ENCODE peak calls at places on chromosomes 12 and 14, in seven cellular contexts. M is stomach, F is OCI-LY7, Q is pancreas, J is Peyer's patch, S is HCT116, G is heart left ventricle. P is an unnamed sample. For H3K4me1 and H3K36me3, the result is how much of the 10 kb centered on the place peaks cover.

GRCh38 chr12:6460751-6461371 is 9.0 kb downstream of the TAPBPL start:
- DNase-seq in S (no peak), Q (no peak), J (no peak), F (peak), G (no peak), M (no peak), P (no peak)

GRCh38 chr12:38850463-38850862 is 54.9 kb downstream of the CPNE8 start:
- DNase-seq in S (no peak), Q (no peak), G (no peak), M (no peak), J (no peak), F (no peak), P (no peak)

GRCh38 chr12:115749485-115749884 is 528.0 kb downstream of the MED13L start:
- DNase-seq in Q (no peak), J (no peak), M (no peak), G (no peak), F (no peak), S (no peak), P (no peak)

GRCh38 chr12:13250416-13250815 is 53.9 kb downstream of the EMP1 start:
- DNase-seq in S (peak), F (no peak), M (no peak), Q (no peak), J (no peak), G (no peak), P (no peak)

GRCh38 chr14:65783576-65783975 is 371.0 kb downstream of the FUT8 start:
- DNase-seq in J (no peak), M (no peak), Q (no peak), F (no peak), S (no peak), G (no peak), P (no peak)

GRCh38 chr12:116376354-116377193 is 99.1 kb upstream of the MED13L start:
- DNase-seq in Q (no peak), S (no peak), J (no peak), G (no peak), M (no peak), F (no peak), P (no peak)

GRCh38 chr12:2797721-2798418 is 3.1 kb downstream of the FKBP4 start:
- DNase-seq in F (no peak), Q (peak), G (peak), M (peak), S (no peak), J (no peak), P (no peak)

GRCh38 chr14:35883677-35884293 is 57.6 kb downstream of the BRMS1L start:
- DNase-seq in M (peak), F (peak), G (no peak), Q (no peak), S (no peak), J (no peak), P (no peak)

GRCh38 chr14:92990456-92991430 is 67.8 kb downstream of the CHGA start:
- DNase-seq in Q (no peak), M (no peak), G (peak), S (no peak), J (no peak), F (no peak), P (no peak)

GRCh38 chr14:40374221-40374620 is 942.0 kb upstream of the FBXO33 start:
- DNase-seq in S (no peak), G (no peak), Q (no peak), F (no peak), M (no peak), J (no peak), P (no peak)

GRCh38 chr14:23160924-23161522 is 22.4 kb downstream of the SLC7A8 start:
- DNase-seq in S (no peak), F (no peak), Q (peak), J (no peak), M (peak), G (peak), P (no peak)

GRCh38 chr12:122849352-122850047 is 14.2 kb downstream of the HIP1R start:
- DNase-seq in M (no peak), Q (no peak), F (no peak), G (peak), S (no peak), J (no peak), P (no peak)

GRCh38 chr14:63039800-63040380 is 5.4 kb downstream of the KCNH5 start:
- DNase-seq in J (no peak), G (no peak), S (no peak), F (peak), Q (no peak), M (no peak), P (no peak)

GRCh38 chr12:93790472-93791152 is 113.4 kb downstream of the CRADD start:
- DNase-seq in Q (no peak), F (no peak), M (no peak), G (no peak), J (no peak), S (no peak), P (no peak)

GRCh38 chr14:75515631-75515999 is 6.7 kb upstream of the BATF start:
- DNase-seq in S (no peak), M (no peak), F (peak), Q (no peak), J (peak), G (no peak), P (peak)

GRCh38 chr14:95482967-95483842 is 33.2 kb downstream of the SYNE3 start:
- DNase-seq in J (peak), S (peak), G (peak), M (peak), Q (peak), F (no peak), P (peak)

GRCh38 chr12:50922820-50923219 is 29.5 kb upstream of the HIGD1C start:
- DNase-seq in J (no peak), G (no peak), S (no peak), F (no peak), M (no peak), Q (no peak), P (no peak)

GRCh38 chr14:42814817-42815216 is 1208.1 kb downstream of the LRFN5 start:
- DNase-seq in F (no peak), M (no peak), Q (no peak), S (no peak), G (no peak), J (no peak), P (no peak)

GRCh38 chr12:6943719-6944380 is at the start of the genes C12orf57 and RNU7-1:
- DNase-seq in M (peak), G (peak), Q (peak), S (peak), F (peak), J (peak), P (peak)

GRCh38 chr12:124213606-124214347 is 81.1 kb upstream of the RFLNA start:
- DNase-seq in Q (no peak), F (no peak), S (no peak), J (no peak), G (no peak), M (no peak), P (no peak)

GRCh38 chr14:100622234-100622633 is 35.0 kb upstream of the BEGAIN start:
- DNase-seq in Q (no peak), J (peak), M (no peak), S (no peak), G (peak), F (no peak), P (no peak)

GRCh38 chr12:69583203-69583602 is 2.1 kb upstream of the CCT2 start:
- DNase-seq in Q (no peak), S (no peak), M (no peak), F (peak), G (no peak), J (no peak), P (no peak)

GRCh38 chr12:27246774-27247173 is 2.7 kb downstream of the STK38L start:
- DNase-seq in F (no peak), Q (no peak), G (no peak), S (no peak), J (no peak), M (no peak), P (no peak)

GRCh38 chr12:43763769-43764168 is 5.0 kb downstream of the IRAK4 start:
- DNase-seq in Q (no peak), S (no peak), M (no peak), F (no peak), G (no peak), J (no peak), P (no peak)

GRCh38 chr14:97970222-97970621 is 1173.0 kb downstream of the VRK1 start:
- DNase-seq in F (no peak), J (no peak), G (no peak), S (no peak), M (no peak), Q (no peak), P (no peak)

GRCh38 chr14:21521526-21521925 is 4.6 kb downstream of the SALL2 start:
- DNase-seq in G (no peak), Q (no peak), J (no peak), M (no peak), F (no peak), S (no peak), P (no peak)

GRCh38 chr14:21524575-21525518 is 1.3 kb downstream of the SALL2 start:
- DNase-seq in M (no peak), S (no peak), G (no peak), Q (no peak), J (no peak), F (no peak), P (no peak)

GRCh38 chr14:21520718-21521117 is 5.4 kb downstream of the SALL2 start:
- DNase-seq in J (no peak), F (no peak), S (no peak), G (no peak), Q (no peak), M (no peak), P (no peak)

GRCh38 chr14:21525571-21525970 is 575 bp downstream of the SALL2 start:
- DNase-seq in J (no peak), Q (no peak), F (no peak), S (no peak), M (no peak), G (no peak), P (peak)

DNA sequence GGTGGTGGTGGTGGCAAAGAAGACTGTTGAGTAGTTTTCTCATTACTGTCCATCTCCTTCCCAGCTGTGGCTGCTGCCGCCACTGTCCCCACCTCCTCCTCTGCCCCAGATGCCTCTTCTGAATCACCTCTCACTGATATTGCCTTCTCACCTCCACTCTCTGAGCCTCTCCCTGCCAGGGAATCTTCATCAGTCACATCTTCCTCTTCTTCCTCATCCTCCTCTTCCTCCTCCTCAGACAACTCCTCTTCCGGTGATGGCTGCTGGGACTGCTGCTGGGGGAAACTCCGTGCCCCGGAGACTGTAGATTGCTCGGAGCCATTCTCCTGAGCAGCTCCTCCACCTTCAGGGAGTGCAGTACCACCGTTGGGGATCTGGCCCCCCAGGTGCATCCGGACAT is 2.9 kb downstream of the SALL2 start:
- DNase-seq in F (no peak), G (no peak), M (no peak), J (no peak), Q (no peak), S (no peak), P (no peak)
- H3K4me1 ChIP-seq in F (under half), G (under half), M (under half), J (under half), Q (under half), S (under half), P (under half)

DNA sequence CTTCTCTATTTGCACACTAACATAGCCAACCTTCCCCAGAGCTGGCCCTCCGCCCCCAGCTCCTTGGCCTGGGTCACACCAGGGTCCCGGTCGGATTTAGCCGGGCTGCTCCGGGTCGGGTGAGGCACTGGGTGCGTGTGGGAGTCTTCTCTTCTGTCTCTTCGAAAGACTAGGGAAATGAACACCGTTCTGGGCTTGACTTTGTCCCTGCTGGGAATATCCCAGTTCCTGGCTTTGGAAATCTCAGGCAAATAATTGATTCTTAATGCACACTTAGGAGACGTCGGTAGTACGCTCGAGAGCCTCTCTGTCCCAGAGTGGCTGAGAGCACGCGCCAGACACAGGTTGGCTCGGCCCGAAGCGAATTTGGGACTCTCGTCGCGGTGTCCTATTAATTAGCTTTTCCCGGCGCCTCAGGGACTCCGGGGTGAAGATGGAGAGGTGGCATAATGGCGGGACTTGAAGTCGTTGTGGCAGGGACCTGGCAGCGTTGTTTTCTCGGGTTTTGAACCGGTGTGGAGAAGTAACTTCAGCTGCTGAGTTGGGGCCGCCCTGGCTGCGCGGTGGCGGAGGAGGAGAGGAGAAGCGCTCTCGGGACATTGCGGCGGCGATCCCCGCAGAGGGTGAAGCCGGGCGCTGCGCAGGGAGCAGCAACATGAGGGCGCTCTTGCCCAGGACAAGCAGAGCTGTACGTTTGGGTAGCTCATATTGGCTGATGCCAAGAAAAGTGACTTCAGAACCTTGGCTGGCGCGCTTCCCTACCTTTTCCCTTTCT is 7.5 kb downstream of the FOXG1 start:
- DNase-seq in M (no peak), S (no peak), F (no peak), G (no peak), Q (no peak), J (no peak), P (no peak)
- TF ChIP-seq CTCF in M (no peak), S (no peak), F (no peak), G (no peak), Q (no peak), J (no peak), P (no peak)

DNA sequence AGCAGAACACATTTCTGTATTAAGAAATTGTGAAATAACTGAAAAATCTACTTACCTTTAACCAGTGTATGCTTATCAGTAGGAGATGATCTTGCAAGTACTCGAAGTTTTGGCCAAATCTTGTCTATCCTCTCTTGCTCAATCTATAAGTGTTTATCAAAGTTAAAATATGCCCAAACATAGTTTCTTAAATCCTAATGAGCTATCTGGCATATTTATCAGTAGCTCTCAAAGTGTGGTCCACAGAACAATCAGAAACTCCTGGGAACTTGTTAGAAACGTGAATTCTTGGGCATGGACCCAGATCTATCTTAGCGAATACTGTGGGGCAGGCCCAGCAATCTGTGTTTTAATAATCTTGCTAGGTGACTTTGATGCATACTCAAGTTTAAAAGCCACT is 84.5 kb upstream of the POC1B start:
- DNase-seq in M (no peak), F (no peak), S (no peak), J (no peak), Q (no peak), G (no peak), P (no peak)
- H3K36me3 ChIP-seq in M (half or more), F (half or more), S (under half), J (under half), Q (under half), G (half or more), P (under half)

GRCh38 chr12:11656550-11656949 is 7.1 kb downstream of the ETV6 start:
- DNase-seq in S (no peak), J (no peak), G (no peak), F (no peak), Q (no peak), M (no peak), P (no peak)
- H3K4me1 ChIP-seq in S (under half), J (under half), G (half or more), F (half or more), Q (under half), M (half or more), P (under half)

P was measured in mucosa of descending colon.